ENCODE peak calls at places on chromosomes 2 and 18, in four cellular contexts. Y is keratinocyte, U is OCI-LY7, L is GM13977. P is an unnamed sample.

GRCh38 chr2:10357193-10357592 is 54.5 kb downstream of the HPCAL1 start:
- DNase-seq in U (no peak), L (no peak), Y (no peak), P (no peak)

GRCh38 chr2:176744156-176744555 is 468.4 kb upstream of the HNRNPA3 start:
- DNase-seq in Y (no peak), U (no peak), L (no peak), P (no peak)

GRCh38 chr2:172103471-172104292 is 982 bp upstream of the DLX2 start:
- DNase-seq in L (peak; percentile 84), Y (no peak), U (peak; percentile 76), P (peak; percentile 87)

GRCh38 chr18:10473152-10473551 is 18.7 kb downstream of the APCDD1 start:
- DNase-seq in U (no peak), Y (no peak), L (no peak), P (no peak)

GRCh38 chr2:177254433-177255226 is 9.9 kb downstream of the NFE2L2 start:
- DNase-seq in Y (no peak), U (no peak), L (no peak), P (peak; percentile 26)

GRCh38 chr18:22504665-22505064 is 87.0 kb upstream of the CTAGE1 start:
- DNase-seq in L (no peak), U (no peak), Y (no peak), P (no peak)

GRCh38 chr2:181426687-181427086 is 30.5 kb upstream of the ITGA4 start:
- DNase-seq in U (no peak), L (no peak), Y (no peak), P (no peak)

GRCh38 chr2:17441055-17441771 is 77.0 kb downstream of the RAD51AP2 start:
- DNase-seq in L (no peak), Y (no peak), U (no peak), P (no peak)

GRCh38 chr18:44882163-44882881 is 201.6 kb downstream of the SETBP1 start:
- DNase-seq in Y (no peak), L (no peak), U (no peak), P (no peak)

GRCh38 chr2:234240917-234241316 is 190.4 kb downstream of the SPP2 start:
- DNase-seq in U (no peak), L (no peak), Y (peak; percentile 86), P (no peak)

GRCh38 chr2:217864960-217865359 is 137.8 kb downstream of the TNS1 start:
- DNase-seq in L (peak; percentile 51), U (peak; percentile 9), Y (no peak), P (no peak)

GRCh38 chr2:58812766-58813344 is 571.7 kb upstream of the FANCL start:
- DNase-seq in Y (no peak), L (no peak), U (no peak), P (no peak)

GRCh38 chr2:67923696-67924095 is 139.1 kb downstream of the C1D start:
- DNase-seq in Y (no peak), L (no peak), U (no peak), P (no peak)

GRCh38 chr2:181178130-181178529 is 197.7 kb downstream of the UBE2E3 start:
- DNase-seq in Y (no peak), U (no peak), L (no peak), P (no peak)

DNA sequence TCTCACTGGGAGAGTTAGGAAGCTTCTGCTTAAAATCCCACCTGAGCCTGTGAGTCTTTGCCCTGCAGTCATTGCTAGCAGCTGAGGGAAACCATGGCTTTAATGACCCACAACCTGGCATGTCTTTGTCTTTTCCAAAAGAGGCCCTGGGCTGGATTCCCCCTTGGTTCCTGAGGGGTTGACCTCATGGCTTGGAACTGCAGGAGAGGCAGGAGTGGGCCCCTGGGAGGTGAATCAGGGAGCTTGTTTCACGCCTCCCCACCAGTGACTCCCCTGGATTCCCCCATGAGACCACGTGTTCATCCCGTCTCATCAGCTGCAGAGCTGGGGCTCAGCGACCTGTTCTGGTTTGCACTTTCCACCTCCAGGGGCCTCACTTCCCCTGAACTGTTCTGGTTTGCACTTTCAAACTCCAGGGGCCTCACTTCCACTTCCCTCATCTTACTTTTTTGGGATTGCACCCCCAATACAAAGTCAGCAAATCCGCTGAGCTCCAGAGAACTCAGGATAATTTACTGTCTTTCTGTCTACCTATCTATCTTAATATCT is 58.5 kb upstream of the TMEM18 start:
- DNase-seq in U (no peak), L (peak; percentile 58), Y (no peak), P (no peak)
- TF ChIP-seq CTCF in U (no peak), L (no peak), Y (no peak), P (no peak)

GRCh38 chr2:45483997-45484396 is 127.1 kb downstream of the SRBD1 start:
- DNase-seq in U (peak; percentile 25), Y (no peak), L (no peak), P (no peak)
- TF ChIP-seq CTCF in U (peak; percentile 64), Y (no peak), L (no peak), P (peak; percentile 47)

DNA sequence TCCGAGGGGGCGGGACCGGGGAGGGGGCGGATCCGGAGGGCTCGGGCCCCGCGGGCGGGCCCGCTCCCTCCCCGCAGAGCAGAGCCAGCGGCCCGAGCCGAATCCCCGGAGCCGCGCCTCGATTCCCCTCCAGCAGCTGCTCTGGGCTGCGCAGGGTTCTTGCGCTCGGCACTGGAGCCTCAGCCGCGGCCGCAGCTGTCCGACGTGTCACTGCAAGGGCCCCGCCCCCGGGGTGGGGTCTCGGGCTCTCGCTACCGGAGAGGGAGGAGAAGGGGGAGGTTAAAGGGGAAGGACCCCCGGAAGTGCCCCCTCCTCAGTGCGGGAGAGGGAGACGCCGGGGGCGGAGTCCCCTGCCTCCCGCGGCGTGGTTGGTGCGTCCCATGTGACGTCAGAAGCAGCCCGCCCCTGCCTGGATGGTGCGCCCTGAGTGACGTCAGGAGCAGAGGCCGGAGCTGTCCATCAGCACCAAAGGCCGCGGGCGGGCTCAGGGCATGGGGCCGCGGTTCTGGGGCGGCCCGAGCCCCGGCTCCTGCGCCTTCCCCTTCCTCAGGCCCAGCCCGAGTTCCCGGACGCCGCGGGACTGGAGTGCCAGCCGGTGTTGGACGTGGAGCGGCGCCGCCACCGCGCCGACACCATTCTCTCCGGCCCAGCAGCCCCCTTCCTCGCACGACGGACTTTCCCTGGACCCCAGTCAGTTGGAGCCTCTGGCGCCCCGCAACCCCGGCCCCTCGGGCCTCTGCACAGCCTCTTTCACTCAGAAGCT is at the start of the genes CHPF and TMEM198:
- DNase-seq in U (peak; percentile 99), L (peak; percentile 100), Y (peak; percentile 92), P (peak; percentile 98)
- TF ChIP-seq CTCF in U (no peak), L (no peak), Y (no peak), P (no peak)

GRCh38 chr18:2087877-2088673 is 483.2 kb downstream of the METTL4 start:
- DNase-seq in U (no peak), L (no peak), Y (no peak), P (no peak)

GRCh38 chr18:2086439-2086838 is 484.9 kb downstream of the METTL4 start:
- DNase-seq in U (no peak), L (no peak), Y (no peak), P (no peak)

GRCh38 chr18:2082676-2083075 is 488.6 kb downstream of the METTL4 start:
- DNase-seq in U (no peak), Y (no peak), L (no peak), P (no peak)

GRCh38 chr18:2089416-2089815 is 481.9 kb downstream of the METTL4 start:
- DNase-seq in Y (no peak), L (no peak), U (no peak), P (no peak)

GRCh38 chr18:2083691-2084090 is 487.6 kb downstream of the METTL4 start:
- DNase-seq in Y (no peak), U (peak; percentile 15), L (no peak), P (no peak)
- TF ChIP-seq CTCF in Y (peak; percentile 25), U (peak; percentile 64), L (no peak), P (peak; percentile 48)

GRCh38 chr18:62081248-62081647 is 105.6 kb downstream of the PIGN start:
- DNase-seq in U (no peak), L (no peak), Y (no peak), P (no peak)
- TF ChIP-seq CTCF in U (no peak), L (no peak), Y (no peak), P (no peak)